ENCODE peak calls at places on chromosomes 11 and 22, in eight cellular contexts. E is left lung, H is neural progenitor cell, U is brain microvascular endothelial cell, L is heart right ventricle, B is SK-N-SH, Y is GM12865, D is foreskin fibroblast. Z is an unnamed sample.

GRCh38 chr22:39316440-39317083 is 2.9 kb downstream of the RPL3 start:
- DNase-seq in E (peak), D (peak), U (peak), Y (peak), B (peak), H (peak), L (peak), Z (peak)

GRCh38 chr22:19631899-19632670 is 82.2 kb upstream of the SEPTIN5 start:
- DNase-seq in B (peak), H (peak), D (peak), L (no peak), Y (peak), E (no peak), U (peak), Z (peak)

GRCh38 chr11:86395061-86395551 is 20.4 kb downstream of the CCDC81 start:
- DNase-seq in H (peak), L (no peak), Y (no peak), D (no peak), E (no peak), U (peak), B (no peak), Z (peak)

GRCh38 chr11:75031224-75031753 is 42.6 kb downstream of the NEU3 start:
- DNase-seq in L (no peak), E (peak), D (peak), H (no peak), Y (no peak), B (no peak), U (peak), Z (peak)

GRCh38 chr11:16615480-16615879 is 123.0 kb upstream of the C11orf58 start:
- DNase-seq in E (no peak), U (no peak), B (no peak), H (no peak), D (no peak), L (no peak), Y (no peak), Z (no peak)

GRCh38 chr11:76694664-76695063 is 24.1 kb upstream of the LRRC32 start:
- DNase-seq in Y (no peak), D (peak), H (no peak), E (no peak), B (no peak), U (peak), L (no peak), Z (peak)

GRCh38 chr11:77046060-77046501 is 11.9 kb downstream of the B3GNT6 start:
- DNase-seq in H (peak), B (peak), U (no peak), Y (peak), E (no peak), L (peak), D (no peak), Z (no peak)

GRCh38 chr11:39668640-39669039 is 1790.8 kb downstream of the LRRC4C start:
- DNase-seq in D (no peak), B (no peak), L (no peak), U (no peak), H (no peak), Y (no peak), E (no peak), Z (peak)

GRCh38 chr11:111441443-111441842 is 62.4 kb upstream of the POU2AF1 start:
- DNase-seq in Y (peak), B (no peak), E (no peak), D (peak), H (no peak), U (peak), L (no peak), Z (peak)

GRCh38 chr11:68683952-68684384 is 376 bp upstream of the GAL start:
- DNase-seq in U (no peak), B (no peak), L (no peak), H (no peak), D (no peak), Y (no peak), E (no peak), Z (no peak)

GRCh38 chr11:2989551-2989950 is 2.6 kb downstream of the NAP1L4 start:
- DNase-seq in L (no peak), B (no peak), H (no peak), Y (peak), D (no peak), U (no peak), E (no peak), Z (no peak)

GRCh38 chr11:67489203-67489859 is 6.5 kb downstream of the AIP start:
- DNase-seq in Y (no peak), H (no peak), L (no peak), E (no peak), U (no peak), B (no peak), D (no peak), Z (no peak)

GRCh38 chr22:17272511-17272991 is 53.3 kb upstream of the ADA2 start:
- DNase-seq in Y (no peak), H (peak), E (no peak), U (no peak), B (no peak), L (no peak), D (no peak), Z (no peak)

GRCh38 chr11:46710821-46711269 is 8.2 kb upstream of the F2 start:
- DNase-seq in D (peak), H (no peak), B (no peak), E (no peak), U (peak), L (peak), Y (no peak), Z (peak)

GRCh38 chr22:45757068-45757467 is 85.4 kb downstream of the ATXN10 start:
- DNase-seq in E (no peak), L (no peak), D (no peak), H (peak), Y (no peak), U (no peak), B (no peak), Z (no peak)

GRCh38 chr11:58968251-58968711 is 29.0 kb downstream of the GLYATL1 start:
- DNase-seq in E (no peak), D (no peak), Y (no peak), U (no peak), B (no peak), L (no peak), H (peak), Z (no peak)

GRCh38 chr11:69699213-69699612 is 4.6 kb downstream of the FGF19 start:
- DNase-seq in D (peak), Y (no peak), L (peak), E (no peak), B (no peak), U (no peak), H (no peak), Z (no peak)

GRCh38 chr22:47361247-47361646 is 598.8 kb downstream of the TBC1D22A start:
- DNase-seq in B (no peak), E (no peak), U (no peak), Y (no peak), L (no peak), H (no peak), D (no peak), Z (no peak)

GRCh38 chr22:37410174-37411055 is 16.9 kb downstream of the ELFN2 start:
- DNase-seq in L (peak), Y (no peak), U (no peak), E (peak), B (no peak), H (no peak), D (no peak), Z (no peak)

GRCh38 chr11:114239632-114240224 is 56.5 kb upstream of the NNMT start:
- DNase-seq in H (no peak), Y (no peak), U (no peak), B (no peak), E (no peak), D (no peak), L (no peak), Z (no peak)

GRCh38 chr11:93652161-93652597 is 9.3 kb upstream of the CEP295 start:
- DNase-seq in L (no peak), U (peak), D (peak), B (peak), E (no peak), Y (peak), H (peak), Z (peak)

GRCh38 chr11:46447544-46447943 is 56.0 kb upstream of the CHRM4 start:
- DNase-seq in D (no peak), H (no peak), U (no peak), Y (no peak), B (no peak), L (no peak), E (no peak), Z (no peak)

GRCh38 chr11:2578006-2578933 is 121.5 kb downstream of the KCNQ1OT1 start:
- DNase-seq in U (no peak), D (no peak), E (peak), L (peak), H (no peak), Y (no peak), B (peak), Z (no peak)

GRCh38 chr22:23305922-23306374 is 125.6 kb downstream of the BCR start:
- DNase-seq in U (peak), D (peak), E (no peak), Y (no peak), H (no peak), L (peak), B (peak), Z (peak)

GRCh38 chr11:3855808-3856491 is 486 bp downstream of the STIM1 start:
- DNase-seq in E (peak), Y (peak), D (no peak), U (no peak), H (peak), L (peak), B (no peak), Z (no peak)

GRCh38 chr11:5524756-5525155 is 8.3 kb upstream of the UBQLNL start:
- DNase-seq in B (no peak), E (no peak), L (no peak), H (no peak), D (no peak), Y (no peak), U (no peak), Z (no peak)

GRCh38 chr11:5521540-5521939 is 5.0 kb upstream of the UBQLNL start:
- DNase-seq in L (no peak), E (no peak), U (no peak), B (no peak), D (no peak), Y (no peak), H (no peak), Z (no peak)

GRCh38 chr11:5516599-5516998 is at the start of gene UBQLNL:
- DNase-seq in H (no peak), L (no peak), Y (no peak), D (no peak), E (no peak), U (no peak), B (no peak), Z (no peak)

DNA sequence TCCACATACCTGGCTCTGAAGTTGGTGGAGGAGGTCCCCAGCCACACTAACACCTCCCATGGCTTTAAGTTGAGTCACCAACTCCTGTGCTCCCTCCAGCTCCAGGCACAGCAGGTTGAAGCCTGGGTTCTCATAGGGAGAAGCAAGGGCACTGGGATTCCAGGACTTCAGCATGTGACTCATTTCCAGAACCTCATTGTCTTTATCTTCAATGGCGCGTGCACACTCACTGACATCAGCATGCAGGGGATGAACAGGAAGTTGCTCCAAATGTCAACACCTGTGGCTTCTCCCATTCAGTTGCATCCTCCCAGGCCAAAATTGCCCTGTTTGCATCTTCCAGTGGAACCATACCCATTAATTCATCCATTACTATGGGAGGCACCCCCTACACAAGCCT is 5.8 kb upstream of the UBQLNL start:
- DNase-seq in H (no peak), D (no peak), E (no peak), B (no peak), L (no peak), Y (no peak), U (no peak), Z (no peak)
- H3K4me3 ChIP-seq in H (no peak), D (no peak), E (no peak), B (no peak), L (no peak), Y (no peak), U (no peak), Z (no peak)

GRCh38 chr11:112516261-112516660 is 255.6 kb upstream of the PLET1 start:
- DNase-seq in H (no peak), B (no peak), Y (no peak), E (no peak), U (no peak), L (no peak), D (no peak), Z (no peak)
- TF ChIP-seq CTCF in H (no peak), B (no peak), Y (no peak), E (no peak), U (no peak), L (no peak), D (no peak), Z (no peak)

GRCh38 chr11:793556-793955 is 3.7 kb upstream of the CEND1 start:
- DNase-seq in D (no peak), L (peak), H (no peak), B (no peak), Y (no peak), U (no peak), E (no peak), Z (no peak)

GRCh38 chr11:796565-797299 is 1.3 kb downstream of the SLC25A22 start:
- DNase-seq in L (peak), Y (no peak), D (no peak), U (no peak), E (no peak), B (no peak), H (no peak), Z (no peak)

GRCh38 chr11:795638-796564 is 2.2 kb downstream of the SLC25A22 start:
- DNase-seq in H (no peak), L (peak), B (peak), D (peak), Y (peak), U (peak), E (peak), Z (peak)

GRCh38 chr11:794013-794765 is 3.9 kb downstream of the SLC25A22 start:
- DNase-seq in H (no peak), L (peak), Y (no peak), U (no peak), B (no peak), E (no peak), D (no peak), Z (no peak)

DNA sequence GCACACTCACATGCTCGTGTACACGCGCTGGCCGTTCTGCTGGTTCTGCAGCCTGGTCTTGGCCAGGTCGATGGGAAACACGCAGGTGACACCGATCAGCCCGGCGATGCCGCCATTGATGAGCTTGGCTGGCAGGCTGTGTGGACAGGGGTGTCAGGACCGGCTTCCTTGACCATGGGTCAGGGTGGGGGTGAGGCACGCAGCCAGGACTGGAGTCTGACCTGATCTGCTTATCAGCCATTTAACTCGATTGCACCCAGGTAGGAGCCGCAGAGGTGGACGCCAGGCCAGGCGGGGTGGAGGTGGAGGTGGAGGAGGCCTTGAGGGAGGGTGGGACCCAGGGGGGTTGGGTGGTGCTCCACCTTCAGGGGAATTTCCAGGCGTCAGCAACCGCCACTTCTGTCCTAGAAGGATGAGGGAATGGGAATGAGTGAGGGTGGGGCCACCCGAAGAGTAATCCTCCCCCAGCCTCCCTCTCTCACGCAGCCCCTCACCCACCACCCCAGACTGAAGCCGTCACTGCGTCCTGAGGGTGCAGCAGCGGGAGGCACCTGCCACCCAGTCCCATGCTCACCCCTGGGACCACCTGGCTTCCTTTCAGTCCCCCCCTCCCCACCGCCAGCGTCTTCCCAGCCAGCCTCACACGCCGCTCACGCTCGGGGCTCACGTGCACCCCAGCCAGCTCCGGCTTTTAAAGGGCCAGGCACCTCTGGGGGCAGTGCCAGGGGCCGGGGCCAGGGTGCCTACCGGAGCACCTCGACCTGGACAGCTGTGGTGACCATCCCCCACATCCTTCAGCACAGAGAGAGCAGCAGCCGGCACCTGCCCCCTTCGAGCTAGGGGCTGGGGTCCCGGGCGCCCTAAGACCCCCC is 3.1 kb downstream of the SLC25A22 start:
- DNase-seq in U (no peak), D (no peak), B (no peak), L (peak), H (no peak), E (no peak), Y (peak), Z (no peak)
- H3K4me3 ChIP-seq in U (no peak), D (peak), B (peak), L (peak), H (no peak), E (peak), Y (peak), Z (no peak)

DNA sequence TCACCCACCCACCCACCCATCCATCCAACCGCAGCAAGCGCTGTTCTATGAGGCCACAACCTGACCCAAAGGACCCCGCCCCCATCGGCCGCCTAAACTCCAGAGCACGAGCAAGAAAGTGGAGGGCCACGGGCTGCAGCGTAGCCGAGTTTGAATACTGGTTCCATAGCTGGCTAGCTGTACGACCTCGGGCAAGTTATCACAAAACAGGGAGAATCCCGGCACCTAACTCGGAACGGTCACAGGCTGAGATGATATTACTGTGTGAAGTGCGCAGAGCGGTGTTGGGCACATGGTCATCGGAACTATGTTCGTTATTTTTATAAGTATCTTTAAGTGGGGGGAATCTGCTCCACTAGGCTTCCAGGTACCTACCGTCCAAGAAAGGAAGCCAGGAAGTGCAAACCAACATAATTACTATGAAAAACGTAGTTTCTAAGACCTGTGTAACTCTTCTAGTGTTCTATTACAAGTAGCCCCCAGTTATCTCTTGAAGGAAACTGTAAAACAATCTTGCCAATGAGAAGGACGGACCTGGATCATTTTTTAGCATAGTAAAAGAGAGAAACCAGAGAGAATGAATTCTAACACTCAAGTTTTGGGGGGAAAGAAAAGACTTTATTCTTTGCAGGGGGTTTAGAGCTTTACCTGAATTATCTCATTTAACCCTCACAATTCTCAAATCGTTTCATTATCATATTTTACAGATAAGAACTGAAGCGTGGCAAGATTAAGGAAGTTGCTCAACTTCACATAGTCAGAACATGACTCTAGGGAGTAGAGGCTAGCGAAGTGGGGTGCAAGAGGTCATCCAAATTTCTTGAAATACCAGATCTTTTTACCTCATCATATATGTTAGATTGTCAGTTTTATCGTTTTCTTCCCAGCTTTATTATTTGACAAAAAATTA is 671 bp upstream of the BUD13 start:
- DNase-seq in H (no peak), B (no peak), U (peak), D (peak), E (no peak), L (no peak), Y (peak), Z (peak)
- TF ChIP-seq CTCF in H (peak), B (no peak), U (no peak), D (no peak), E (no peak), L (no peak), Y (no peak), Z (no peak)

DNA sequence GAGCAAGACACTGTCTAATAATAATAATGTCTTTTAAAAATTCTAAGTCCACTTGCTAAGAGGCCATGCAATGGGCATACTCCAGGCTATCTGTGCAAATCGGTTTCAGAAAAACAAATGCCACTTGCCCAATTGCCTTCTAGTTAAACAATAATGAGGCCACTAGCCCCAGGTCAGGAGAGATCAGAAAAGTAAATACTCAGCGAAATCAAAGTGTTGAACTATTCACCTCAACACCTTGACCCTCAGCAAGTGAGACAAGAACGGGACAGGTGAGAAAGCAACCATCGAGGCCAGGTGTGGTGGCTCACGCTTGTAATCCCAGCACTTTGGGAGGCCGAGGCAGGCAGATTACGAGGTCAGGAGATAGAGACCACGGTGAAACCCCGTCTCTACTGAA is 72.3 kb upstream of the SYN3 start:
- DNase-seq in E (no peak), D (no peak), U (no peak), L (no peak), H (no peak), B (no peak), Y (no peak), Z (no peak)
- H3K4me3 ChIP-seq in E (no peak), D (no peak), U (no peak), L (no peak), H (no peak), B (no peak), Y (no peak), Z (no peak)

Z was measured in astrocyte of the spinal cord.